ENCODE peak calls at places on chromosome 18, in seven cellular contexts. U is WTC11; Y is upper lobe of right lung; L is hypothalamus; E is AG10803; F is cardiac muscle cell; S is CD8-positive, alpha-beta T cell. M is an unnamed sample.

GRCh38 chr18:42363446-42363845 is 408.4 kb downstream of the PIK3C3 start:
- DNase-seq in U (no peak), Y (no peak), L (no peak), E (no peak), F (no peak), S (no peak), M (no peak)

GRCh38 chr18:79784071-79784913 is 13.4 kb upstream of the KCNG2 start:
- DNase-seq in U (no peak), Y (peak; percentile 43), L (no peak), E (no peak), F (no peak), S (no peak), M (no peak)

GRCh38 chr18:22179631-22180030 is 10.2 kb downstream of the GATA6 start:
- DNase-seq in U (no peak), Y (no peak), L (no peak), E (no peak), F (no peak), S (no peak), M (no peak)

GRCh38 chr18:2451556-2451955 is 119.7 kb downstream of the METTL4 start:
- DNase-seq in U (no peak), Y (no peak), L (no peak), E (no peak), F (no peak), S (no peak), M (no peak)

GRCh38 chr18:62018034-62018760 is 125.4 kb upstream of the RNF152 start:
- DNase-seq in U (no peak), Y (no peak), L (no peak), E (peak; percentile 97), F (peak; percentile 97), S (no peak), M (peak; percentile 56)

GRCh38 chr18:11689031-11689971 is at the start of gene GNAL:
- DNase-seq in U (peak; percentile 89), Y (peak; percentile 85), L (peak; percentile 68), E (peak; percentile 84), F (peak; percentile 92), S (peak; percentile 22), M (peak; percentile 79)

GRCh38 chr18:67428148-67428547 is 88.4 kb downstream of the DSEL start:
- DNase-seq in U (no peak), Y (no peak), L (no peak), E (peak; percentile 33), F (no peak), S (no peak), M (no peak)

GRCh38 chr18:66124394-66124793 is 373.6 kb downstream of the CDH7 start:
- DNase-seq in U (no peak), Y (no peak), L (no peak), E (no peak), F (no peak), S (no peak), M (no peak)

GRCh38 chr18:29012364-29012763 is 835.4 kb upstream of the CDH2 start:
- DNase-seq in U (peak; percentile 14), Y (no peak), L (no peak), E (no peak), F (no peak), S (no peak), M (no peak)

GRCh38 chr18:37452697-37453385 is 112.8 kb downstream of the CELF4 start:
- DNase-seq in U (no peak), Y (no peak), L (no peak), E (peak; percentile 49), F (peak; percentile 85), S (no peak), M (no peak)

GRCh38 chr18:73679941-73680700 is 467.5 kb downstream of the FBXO15 start:
- DNase-seq in U (no peak), Y (no peak), L (no peak), E (no peak), F (peak; percentile 24), S (no peak), M (no peak)

GRCh38 chr18:4250141-4250540 is 205.0 kb downstream of the DLGAP1 start:
- DNase-seq in U (no peak), Y (no peak), L (no peak), E (no peak), F (no peak), S (no peak), M (no peak)

GRCh38 chr18:75350440-75350839 is 77.1 kb downstream of the SMIM21 start:
- DNase-seq in U (no peak), Y (no peak), L (no peak), E (no peak), F (no peak), S (no peak), M (no peak)

GRCh38 chr18:8824846-8825245 is 119.5 kb downstream of the MTCL1 start:
- DNase-seq in U (no peak), Y (no peak), L (no peak), E (no peak), F (no peak), S (no peak), M (no peak)

GRCh38 chr18:34959989-34960388 is 81.2 kb upstream of the MAPRE2 start:
- DNase-seq in U (no peak), Y (no peak), L (no peak), E (no peak), F (no peak), S (no peak), M (no peak)

GRCh38 chr18:46555724-46556123 is 101.3 kb downstream of the LOXHD1 start:
- DNase-seq in U (peak; percentile 77), Y (no peak), L (no peak), E (peak; percentile 2), F (peak; percentile 12), S (no peak), M (peak; percentile 45)

GRCh38 chr18:26460449-26461091 is 87.8 kb downstream of the KCTD1 start:
- DNase-seq in U (no peak), Y (no peak), L (no peak), E (peak; percentile 23), F (peak; percentile 78), S (no peak), M (no peak)

GRCh38 chr18:59881728-59882685 is 17.8 kb upstream of the PMAIP1 start:
- DNase-seq in U (no peak), Y (no peak), L (no peak), E (peak; percentile 56), F (peak; percentile 67), S (no peak), M (no peak)

GRCh38 chr18:62332964-62333695 is 8.0 kb downstream of the TNFRSF11A start:
- DNase-seq in U (no peak), Y (no peak), L (no peak), E (no peak), F (no peak), S (no peak), M (no peak)

GRCh38 chr18:52451252-52451651 is 111.3 kb downstream of the DCC start:
- DNase-seq in U (no peak), Y (no peak), L (no peak), E (no peak), F (no peak), S (no peak), M (no peak)

GRCh38 chr18:48631851-48632250 is 93.0 kb downstream of the CTIF start:
- DNase-seq in U (no peak), Y (peak; percentile 52), L (no peak), E (no peak), F (no peak), S (no peak), M (no peak)

GRCh38 chr18:54696616-54697293 is 105.7 kb downstream of the DYNAP start:
- DNase-seq in U (no peak), Y (no peak), L (no peak), E (no peak), F (no peak), S (no peak), M (no peak)

GRCh38 chr18:70454705-70455322 is 166.0 kb downstream of the SOCS6 start:
- DNase-seq in U (no peak), Y (no peak), L (no peak), E (peak; percentile 68), F (peak; percentile 82), S (peak; percentile 17), M (peak; percentile 55)

GRCh38 chr18:13256444-13257305 is 38.1 kb downstream of the LDLRAD4 start:
- DNase-seq in U (no peak), Y (peak; percentile 21), L (no peak), E (no peak), F (no peak), S (no peak), M (no peak)

GRCh38 chr18:38931754-38932050 is 1366.1 kb upstream of the CELF4 start:
- DNase-seq in U (no peak), Y (no peak), L (no peak), E (no peak), F (no peak), S (no peak), M (no peak)

GRCh38 chr18:56509656-56510055 is 128.7 kb downstream of the TXNL1 start:
- DNase-seq in U (no peak), Y (no peak), L (no peak), E (no peak), F (no peak), S (no peak), M (no peak)

GRCh38 chr18:75247041-75247551 is 36.5 kb downstream of the TSHZ1 start:
- DNase-seq in U (no peak), Y (no peak), L (no peak), E (peak; percentile 81), F (peak; percentile 73), S (no peak), M (peak; percentile 53)

GRCh38 chr18:55477537-55478300 is 110.3 kb downstream of the TCF4 start:
- DNase-seq in U (no peak), Y (no peak), L (no peak), E (peak; percentile 56), F (peak; percentile 67), S (no peak), M (no peak)

GRCh38 chr18:55354795-55355194 is 233.2 kb downstream of the TCF4 start:
- DNase-seq in U (no peak), Y (no peak), L (no peak), E (peak; percentile 41), F (no peak), S (no peak), M (peak; percentile 25)

GRCh38 chr18:57447154-57447621 is 12.0 kb downstream of the ONECUT2 start:
- DNase-seq in U (peak; percentile 85), Y (no peak), L (no peak), E (no peak), F (peak; percentile 48), S (no peak), M (no peak)

GRCh38 chr18:22136395-22136794 is 33.0 kb upstream of the GATA6 start:
- DNase-seq in U (no peak), Y (no peak), L (no peak), E (no peak), F (peak; percentile 42), S (no peak), M (no peak)

GRCh38 chr18:63155169-63155852 is 164.3 kb downstream of the BCL2 start:
- DNase-seq in U (peak; percentile 92), Y (peak; percentile 79), L (peak; percentile 15), E (no peak), F (peak; percentile 44), S (peak; percentile 78), M (peak; percentile 45)

GRCh38 chr18:74389991-74390390 is 67.1 kb downstream of the DIPK1C start:
- DNase-seq in U (no peak), Y (no peak), L (no peak), E (no peak), F (no peak), S (no peak), M (no peak)

GRCh38 chr18:78883501-78883900 is 96.1 kb upstream of the SALL3 start:
- DNase-seq in U (no peak), Y (no peak), L (no peak), E (no peak), F (no peak), S (no peak), M (no peak)

GRCh38 chr18:59005266-59005665 is 134.4 kb upstream of the SEC11C start:
- DNase-seq in U (no peak), Y (no peak), L (no peak), E (peak; percentile 88), F (peak; percentile 92), S (no peak), M (no peak)

GRCh38 chr18:59607471-59607870 is 89.8 kb downstream of the CCBE1 start:
- DNase-seq in U (no peak), Y (no peak), L (no peak), E (no peak), F (no peak), S (no peak), M (no peak)

GRCh38 chr18:62522510-62523254 is at the start of gene ZCCHC2:
- DNase-seq in U (peak; percentile 98), Y (peak; percentile 99), L (peak; percentile 99), E (peak; percentile 97), F (peak; percentile 99), S (peak; percentile 99), M (peak; percentile 96)